ENCODE peak calls at places on chromosomes 7 and 10, in five cellular contexts. G is spleen; E is BE2C; J is OCI-LY7; P is CD8-positive, alpha-beta memory T cell. Z is an unnamed sample.

GRCh38 chr10:18104223-18104872 is 35.9 kb upstream of the CACNB2 start:
- DNase-seq in J (peak; percentile 39), E (peak; percentile 64), G (no peak), P (no peak), Z (peak; percentile 16)

GRCh38 chr10:59648711-59649201 is 60.9 kb downstream of the SLC16A9 start:
- DNase-seq in E (no peak), J (no peak), P (no peak), G (no peak), Z (no peak)

GRCh38 chr7:30929686-30930085 is 18.0 kb downstream of the AQP1 start:
- DNase-seq in E (no peak), G (no peak), P (no peak), J (no peak), Z (peak; percentile 2)

GRCh38 chr10:11687357-11687771 is 54.8 kb upstream of the ECHDC3 start:
- DNase-seq in E (no peak), P (no peak), J (no peak), G (no peak), Z (no peak)

GRCh38 chr10:121715969-121716368 is 117.7 kb upstream of the FGFR2 start:
- DNase-seq in E (no peak), J (no peak), P (no peak), G (no peak), Z (no peak)

GRCh38 chr7:155257482-155258232 is 40.0 kb upstream of the INSIG1 start:
- DNase-seq in G (no peak), J (no peak), E (peak; percentile 83), P (no peak), Z (no peak)

GRCh38 chr7:2018786-2019692 is 213.7 kb downstream of the MAD1L1 start:
- DNase-seq in J (no peak), P (peak; percentile 32), E (peak; percentile 4), G (peak; percentile 83), Z (no peak)

GRCh38 chr7:130955560-130955919 is 221.5 kb upstream of the KLF14 start:
- DNase-seq in E (no peak), P (no peak), J (no peak), G (no peak), Z (no peak)

GRCh38 chr7:90222811-90223725 is 11.5 kb downstream of the STEAP2 start:
- DNase-seq in G (no peak), E (no peak), P (no peak), J (no peak), Z (no peak)

GRCh38 chr10:95716866-95717265 is 23.1 kb upstream of the TCTN3 start:
- DNase-seq in P (no peak), J (no peak), G (no peak), E (no peak), Z (no peak)

GRCh38 chr7:115113776-115114175 is 191.9 kb downstream of the MDFIC start:
- DNase-seq in G (no peak), E (no peak), P (no peak), J (no peak), Z (no peak)

GRCh38 chr7:114334992-114335391 is 79.6 kb upstream of the FOXP2 start:
- DNase-seq in G (no peak), J (no peak), E (no peak), P (no peak), Z (no peak)

GRCh38 chr7:30513762-30514161 is 9.1 kb upstream of the GGCT start:
- DNase-seq in G (no peak), P (no peak), J (no peak), E (no peak), Z (no peak)

GRCh38 chr10:44477021-44477420 is 92.1 kb upstream of the CXCL12 start:
- DNase-seq in J (no peak), G (no peak), E (no peak), P (no peak), Z (no peak)

GRCh38 chr7:109284943-109285342 is 715.3 kb downstream of the DNAJB9 start:
- DNase-seq in G (no peak), P (no peak), J (no peak), E (no peak), Z (no peak)

GRCh38 chr7:71595176-71595575 is 463.2 kb downstream of the GALNT17 start:
- DNase-seq in P (no peak), G (no peak), E (no peak), J (no peak), Z (no peak)

GRCh38 chr10:86359933-86360332 is 6.7 kb downstream of the GRID1 start:
- DNase-seq in P (no peak), J (no peak), G (no peak), E (no peak), Z (no peak)

GRCh38 chr7:142749218-142749993 is at the start of gene PRSS1:
- DNase-seq in G (no peak), E (no peak), J (no peak), P (no peak), Z (no peak)

GRCh38 chr10:6522230-6522629 is 57.8 kb downstream of the PRKCQ start:
- DNase-seq in G (no peak), P (no peak), J (no peak), E (no peak), Z (no peak)

GRCh38 chr10:7872041-7872442 is 53.7 kb downstream of the TAF3 start:
- DNase-seq in P (no peak), J (peak; percentile 46), E (no peak), G (no peak), Z (no peak)

GRCh38 chr10:88289342-88289741 is 293.8 kb downstream of the RNLS start:
- DNase-seq in G (no peak), P (no peak), J (peak; percentile 34), E (no peak), Z (no peak)

GRCh38 chr7:27795977-27796376 is 56.0 kb downstream of the TAX1BP1 start:
- DNase-seq in E (no peak), G (no peak), J (no peak), P (no peak), Z (no peak)

GRCh38 chr7:16915405-16915804 is 33.6 kb upstream of the AGR3 start:
- DNase-seq in E (no peak), P (no peak), G (no peak), J (no peak), Z (no peak)

GRCh38 chr7:75817112-75817511 is 3.5 kb upstream of the CCL24 start:
- DNase-seq in E (no peak), G (no peak), P (no peak), J (no peak), Z (no peak)

GRCh38 chr10:49139000-49139865 is 5.4 kb upstream of the FAM170B start:
- DNase-seq in P (no peak), E (no peak), G (no peak), J (no peak), Z (no peak)

GRCh38 chr10:787933-788651 is 98.6 kb upstream of the DIP2C start:
- DNase-seq in E (no peak), J (no peak), G (peak; percentile 71), P (peak; percentile 42), Z (no peak)

GRCh38 chr7:98066934-98067507 is 39.6 kb upstream of the LMTK2 start:
- DNase-seq in E (no peak), J (no peak), G (no peak), P (no peak), Z (no peak)

GRCh38 chr10:21516270-21517131 is 9.0 kb downstream of the SKIDA1 start:
- DNase-seq in G (peak; percentile 89), P (peak; percentile 69), E (peak; percentile 71), J (peak; percentile 67), Z (peak; percentile 55)

GRCh38 chr7:24115661-24116060 is 168.3 kb upstream of the NPY start:
- DNase-seq in E (no peak), G (no peak), P (no peak), J (no peak), Z (no peak)

GRCh38 chr7:32890010-32890552 is 1.5 kb downstream of the KBTBD2 start:
- DNase-seq in G (no peak), P (no peak), E (no peak), J (peak; percentile 19), Z (no peak)

GRCh38 chr10:98293550-98294269 is 25.7 kb upstream of the LOXL4 start:
- DNase-seq in J (no peak), E (no peak), G (no peak), P (peak; percentile 18), Z (no peak)

DNA sequence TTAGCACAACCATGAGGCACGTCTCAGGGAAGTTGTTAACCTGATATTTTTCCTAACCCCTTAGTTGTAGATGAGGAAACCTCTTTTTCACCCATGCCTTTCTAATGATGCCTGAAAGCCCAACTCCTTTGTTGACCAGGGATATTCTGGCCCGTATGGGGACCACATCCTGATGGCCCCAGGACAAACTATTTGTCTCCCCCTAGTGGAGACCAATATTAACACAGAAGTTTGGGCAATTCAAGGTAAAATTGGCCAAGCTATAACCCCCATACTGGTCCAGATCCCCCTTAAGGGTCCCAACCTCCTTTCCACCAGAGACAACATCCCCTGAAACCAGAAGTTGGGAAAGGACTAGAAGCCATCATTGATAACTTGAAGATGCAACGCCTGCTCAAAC is 893.3 kb downstream of the SORCS1 start:
- DNase-seq in P (no peak), E (no peak), J (no peak), G (no peak), Z (no peak)
- H3K9me3 ChIP-seq in P (no peaks in the 10 kb centered on the region), E (no peaks in the 10 kb centered on the region), J (no peaks in the 10 kb centered on the region), G (peaks cover 14% of the 10 kb centered on the region), Z (peaks cover 2% of the 10 kb centered on the region)

GRCh38 chr7:157991761-157992160 is 595.9 kb downstream of the PTPRN2 start:
- DNase-seq in P (no peak), J (no peak), G (peak; percentile 63), E (no peak), Z (no peak)

GRCh38 chr7:157994319-157994718 is 593.3 kb downstream of the PTPRN2 start:
- DNase-seq in G (no peak), E (no peak), P (no peak), J (no peak), Z (no peak)

GRCh38 chr7:157993406-157994105 is 594.1 kb downstream of the PTPRN2 start:
- DNase-seq in G (peak; percentile 57), J (no peak), P (no peak), E (no peak), Z (no peak)

GRCh38 chr7:157991351-157991750 is 596.3 kb downstream of the PTPRN2 start:
- DNase-seq in G (peak; percentile 63), P (no peak), J (no peak), E (no peak), Z (no peak)

GRCh38 chr7:157992511-157993160 is 595.0 kb downstream of the PTPRN2 start:
- DNase-seq in P (no peak), J (no peak), G (peak; percentile 61), E (no peak), Z (no peak)
- H3K9me3 ChIP-seq in P (no peaks in the 10 kb centered on the region), J (no peaks in the 10 kb centered on the region), G (peaks cover 8% of the 10 kb centered on the region), E (peaks cover 6% of the 10 kb centered on the region), Z (no peaks in the 10 kb centered on the region)

GRCh38 chr7:57348646-57349269 is 101.2 kb upstream of the ZNF716 start:
- DNase-seq in P (no peak), E (no peak), J (no peak), G (no peak), Z (no peak)

GRCh38 chr7:57354679-57355338 is 95.2 kb upstream of the ZNF716 start:
- DNase-seq in P (no peak), J (no peak), E (no peak), G (no peak), Z (no peak)

DNA sequence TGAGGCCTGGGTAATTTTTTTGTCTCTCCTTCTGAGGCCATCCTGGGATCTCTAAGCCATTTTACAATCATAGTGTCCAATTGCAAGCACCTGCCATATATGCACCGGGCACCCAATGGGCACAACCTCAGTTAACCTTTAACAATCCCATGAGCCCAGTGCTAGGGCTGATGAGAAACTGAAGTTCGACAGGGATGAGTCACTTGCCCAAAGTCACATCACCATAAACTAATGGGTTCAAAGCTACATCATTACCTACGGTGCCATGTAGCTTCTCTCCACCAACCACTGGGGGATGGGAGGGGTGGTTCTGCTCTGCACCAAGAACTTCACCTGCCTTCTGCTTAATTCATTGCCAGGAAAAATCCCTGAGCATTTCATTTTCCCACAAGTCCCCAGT is 95.8 kb upstream of the ZNF716 start:
- DNase-seq in P (no peak), G (no peak), J (no peak), E (no peak), Z (no peak)
- H3K9me3 ChIP-seq in P (no peaks in the 10 kb centered on the region), G (peaks cover 90% of the 10 kb centered on the region), J (no peaks in the 10 kb centered on the region), E (no peaks in the 10 kb centered on the region), Z (no peaks in the 10 kb centered on the region)

GRCh38 chr10:133071801-133072595 is 15.7 kb upstream of the ADGRA1 start:
- DNase-seq in P (no peak), E (peak; percentile 42), J (no peak), G (no peak), Z (no peak)
- H3K9me3 ChIP-seq in P (no peaks in the 10 kb centered on the region), E (no peaks in the 10 kb centered on the region), J (no peaks in the 10 kb centered on the region), G (no peaks in the 10 kb centered on the region), Z (no peaks in the 10 kb centered on the region)